ENCODE peak calls at places on chromosome 16, in five cellular contexts. A is IMR-90, L is ovary, K is HFF-Myc, I is heart right ventricle. Q is an unnamed sample.

GRCh38 chr16:75727221-75727620 is 931 bp upstream of the CPHXL start:
- DNase-seq in A (no peak), L (no peak), K (no peak), I (no peak), Q (no peak)

GRCh38 chr16:23394141-23394540 is 58.8 kb downstream of the COG7 start:
- DNase-seq in A (no peak), L (no peak), K (no peak), I (no peak), Q (no peak)

GRCh38 chr16:51407921-51408320 is 256.9 kb upstream of the SALL1 start:
- DNase-seq in A (no peak), L (no peak), K (no peak), I (no peak), Q (no peak)

GRCh38 chr16:81170824-81171223 is 67.7 kb upstream of the BCO1 start:
- DNase-seq in A (no peak), L (no peak), K (no peak), I (no peak), Q (no peak)

GRCh38 chr16:64092284-64092683 is 1029.6 kb downstream of the CDH11 start:
- DNase-seq in A (peak), L (no peak), K (peak), I (no peak), Q (peak)

GRCh38 chr16:25580071-25580470 is 111.7 kb upstream of the HS3ST4 start:
- DNase-seq in A (no peak), L (no peak), K (no peak), I (no peak), Q (no peak)

GRCh38 chr16:80085606-80086005 is 455.2 kb upstream of the DYNLRB2 start:
- DNase-seq in A (no peak), L (no peak), K (no peak), I (no peak), Q (no peak)

GRCh38 chr16:85663891-85664321 is 24.8 kb downstream of the GINS2 start:
- DNase-seq in A (peak), L (peak), K (no peak), I (no peak), Q (no peak)

GRCh38 chr16:28823291-28823718 is 506 bp downstream of the ATXN2L start:
- DNase-seq in A (no peak), L (no peak), K (no peak), I (no peak), Q (no peak)

GRCh38 chr16:78210305-78210704 is 110.9 kb downstream of the WWOX start:
- DNase-seq in A (peak), L (no peak), K (no peak), I (no peak), Q (peak)

GRCh38 chr16:1839554-1839953 is 12.5 kb downstream of the FAHD1 start:
- DNase-seq in A (peak), L (no peak), K (peak), I (no peak), Q (peak)

GRCh38 chr16:81280393-81280792 is 34.4 kb upstream of the GAN start:
- DNase-seq in A (no peak), L (no peak), K (no peak), I (no peak), Q (peak)

GRCh38 chr16:8626946-8627345 is 5.4 kb downstream of the METTL22 start:
- DNase-seq in A (no peak), L (no peak), K (no peak), I (no peak), Q (no peak)

GRCh38 chr16:11914210-11914758 is 1.5 kb downstream of the GSPT1 start:
- DNase-seq in A (no peak), L (no peak), K (no peak), I (no peak), Q (no peak)

GRCh38 chr16:11916524-11917285 is 949 bp upstream of the GSPT1 start:
- DNase-seq in A (peak), L (no peak), K (no peak), I (no peak), Q (peak)

GRCh38 chr16:11914759-11915643 is 755 bp downstream of the GSPT1 start:
- DNase-seq in A (peak), L (peak), K (no peak), I (peak), Q (peak)

GRCh38 chr16:11915644-11916523 is at the start of gene GSPT1:
- DNase-seq in A (peak), L (peak), K (peak), I (peak), Q (peak)

DNA sequence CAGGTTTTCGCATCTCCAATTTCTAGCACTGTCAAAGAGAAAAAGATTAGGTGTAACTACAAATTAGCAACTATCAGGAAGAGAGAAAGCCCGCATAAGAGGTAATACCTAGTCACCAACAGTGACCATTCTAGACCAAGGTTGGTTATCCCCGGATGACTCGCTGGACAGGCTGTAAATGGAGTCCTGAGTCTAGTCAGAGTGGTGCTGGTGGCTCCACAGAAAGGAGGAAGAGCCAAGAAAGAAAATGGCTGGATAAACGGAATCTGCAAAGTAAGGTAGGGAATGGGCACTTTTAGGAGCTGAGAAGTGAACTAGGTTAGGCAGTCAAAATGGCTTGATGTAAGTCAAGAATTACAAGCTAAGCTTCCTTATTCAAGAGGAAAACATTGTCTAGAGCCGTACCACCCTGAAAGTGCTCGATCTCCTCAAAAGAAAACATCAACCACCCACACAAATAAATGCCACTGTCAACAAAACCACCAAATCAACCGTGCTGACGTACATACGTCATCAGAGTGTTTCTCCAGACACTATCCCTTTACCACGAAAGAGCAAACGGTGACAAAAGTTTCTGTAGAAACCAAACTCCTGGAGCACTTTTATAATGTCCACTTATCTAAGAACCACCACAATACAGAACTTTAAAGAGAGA is 2.2 kb downstream of the GSPT1 start:
- DNase-seq in A (peak), L (no peak), K (no peak), I (no peak), Q (peak)
- H3K4me3 ChIP-seq in A (peak), L (no peak), K (peak), I (peak), Q (peak)

GRCh38 chr16:54075446-54075845 is 211.1 kb downstream of the IRX3 start:
- DNase-seq in A (no peak), L (no peak), K (no peak), I (no peak), Q (no peak)

GRCh38 chr16:54076006-54076504 is 210.5 kb downstream of the IRX3 start:
- DNase-seq in A (no peak), L (no peak), K (no peak), I (no peak), Q (no peak)

GRCh38 chr16:54077412-54077821 is 209.2 kb downstream of the IRX3 start:
- DNase-seq in A (peak), L (no peak), K (no peak), I (no peak), Q (peak)

DNA sequence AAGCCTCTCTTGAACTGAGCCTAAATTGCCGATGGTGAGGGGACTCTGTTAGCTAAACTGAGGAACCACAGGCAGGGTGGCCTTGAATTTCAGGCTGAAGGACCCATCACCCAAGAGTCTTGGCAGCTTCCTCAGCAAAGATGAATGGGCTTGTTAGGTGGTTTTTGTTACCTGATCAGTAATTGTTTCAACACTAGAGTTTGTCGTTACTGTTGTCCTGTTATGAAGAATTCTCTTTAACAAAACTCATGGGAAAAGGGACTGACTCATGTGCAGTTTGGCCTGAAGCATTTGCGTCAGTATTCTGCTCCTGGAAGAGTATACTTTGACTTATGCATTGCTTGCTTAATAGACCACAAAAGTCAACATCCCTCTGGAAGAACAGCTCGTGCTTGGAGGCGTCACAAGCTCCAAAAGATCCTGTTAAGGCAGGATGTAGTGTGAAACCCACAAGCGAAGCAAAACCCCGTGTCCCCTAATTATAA is 206.0 kb downstream of the IRX3 start:
- DNase-seq in A (peak), L (no peak), K (no peak), I (no peak), Q (peak)
- TF ChIP-seq CTCF in A (no peak), L (no peak), K (no peak), I (no peak), Q (no peak)

GRCh38 chr16:72092832-72093447 is 480 bp downstream of the TXNL4B start:
- DNase-seq in A (peak), L (no peak), K (peak), I (no peak), Q (peak)
- H3K4me3 ChIP-seq in A (peak), L (peak), K (peak), I (peak), Q (peak)

DNA sequence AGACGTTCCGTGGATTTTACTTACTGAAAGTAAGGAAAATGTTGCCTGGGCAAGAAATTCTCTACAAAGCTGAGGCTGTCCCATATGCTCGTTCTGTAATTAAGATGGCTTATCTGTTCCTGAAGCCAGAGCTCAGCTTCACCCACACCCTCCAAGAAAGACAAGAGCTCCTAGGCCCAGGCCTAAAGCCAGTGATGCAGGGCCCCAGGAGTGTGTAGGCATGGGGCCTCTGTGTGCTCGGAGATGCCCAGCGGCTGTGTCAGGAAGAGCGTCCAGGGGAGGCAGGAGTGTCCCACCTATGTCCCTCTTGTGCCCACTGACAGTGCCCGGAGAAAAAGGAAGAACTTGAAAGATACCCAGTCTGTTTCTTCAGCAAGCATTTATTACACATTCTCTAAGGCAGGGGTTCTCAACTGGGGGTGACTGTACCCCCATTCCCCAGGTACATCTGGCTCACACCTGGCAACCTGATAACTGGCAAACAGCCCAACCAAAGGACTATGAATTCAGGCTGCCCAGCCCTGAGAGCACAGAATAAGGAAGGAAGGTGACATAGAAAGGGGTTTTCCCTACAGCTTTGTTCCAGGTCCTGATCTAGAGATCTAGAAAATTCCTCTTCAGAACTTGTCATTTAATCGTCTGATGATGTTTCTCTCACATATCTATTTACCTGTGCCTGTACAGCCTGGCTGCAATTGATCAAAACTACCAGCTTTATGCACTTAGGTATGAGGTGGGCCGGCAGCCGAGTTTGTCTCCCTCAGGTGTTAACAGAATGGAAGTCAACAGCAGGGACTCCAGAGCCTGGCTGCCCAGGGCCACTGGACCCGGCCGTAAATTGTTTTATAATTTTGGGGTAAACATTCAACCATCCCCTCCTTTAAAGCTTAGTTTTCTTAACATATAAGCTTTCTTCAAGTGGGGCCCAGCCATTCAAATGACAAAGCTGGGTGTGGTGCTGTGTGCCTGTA is 12.0 kb downstream of the SNN start:
- DNase-seq in A (no peak), L (peak), K (no peak), I (no peak), Q (no peak)
- TF ChIP-seq CTCF in A (no peak), L (no peak), K (no peak), I (no peak), Q (no peak)

DNA sequence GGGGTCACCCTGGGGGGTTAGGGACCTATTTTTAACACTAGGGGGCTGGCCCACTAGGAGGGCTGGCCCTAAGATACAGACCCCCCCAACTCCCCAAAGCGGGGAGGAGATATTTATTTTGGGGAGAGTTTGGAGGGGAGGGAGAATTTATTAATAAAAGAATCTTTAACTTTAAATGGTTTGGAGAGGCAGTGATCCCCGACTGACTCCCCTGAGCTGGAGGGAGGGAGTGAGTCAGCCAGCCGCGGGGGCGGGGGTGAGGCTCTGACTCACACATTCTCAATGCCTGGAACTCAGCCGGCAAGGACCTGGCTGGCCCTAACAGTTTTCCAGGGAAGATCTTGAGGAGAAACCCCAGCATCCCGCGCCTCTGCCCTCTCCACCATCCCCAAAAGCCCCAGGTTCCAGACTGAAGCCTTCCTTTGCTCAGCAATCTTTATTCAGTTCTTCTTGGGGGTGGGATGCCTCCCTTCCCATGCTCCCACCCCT is 1.5 kb downstream of the HCFC1R1 start:
- DNase-seq in A (peak), L (peak), K (peak), I (peak), Q (peak)
- H3K4me3 ChIP-seq in A (peak), L (no peak), K (peak), I (peak), Q (peak)

GRCh38 chr16:13911306-13911705 is 8.6 kb upstream of the ERCC4 start:
- DNase-seq in A (no peak), L (no peak), K (no peak), I (no peak), Q (no peak)
- TF ChIP-seq CTCF in A (no peak), L (no peak), K (no peak), I (no peak), Q (no peak)

GRCh38 chr16:55655381-55655708 is 443 bp upstream of the SLC6A2 start:
- DNase-seq in A (no peak), L (no peak), K (no peak), I (no peak), Q (no peak)

GRCh38 chr16:55653106-55653505 is 2.7 kb upstream of the SLC6A2 start:
- DNase-seq in A (no peak), L (no peak), K (no peak), I (no peak), Q (no peak)

GRCh38 chr16:55657616-55658015 is 1.8 kb downstream of the SLC6A2 start:
- DNase-seq in A (no peak), L (no peak), K (no peak), I (no peak), Q (no peak)

GRCh38 chr16:55656695-55657092 is 906 bp downstream of the SLC6A2 start:
- DNase-seq in A (no peak), L (no peak), K (no peak), I (no peak), Q (no peak)

DNA sequence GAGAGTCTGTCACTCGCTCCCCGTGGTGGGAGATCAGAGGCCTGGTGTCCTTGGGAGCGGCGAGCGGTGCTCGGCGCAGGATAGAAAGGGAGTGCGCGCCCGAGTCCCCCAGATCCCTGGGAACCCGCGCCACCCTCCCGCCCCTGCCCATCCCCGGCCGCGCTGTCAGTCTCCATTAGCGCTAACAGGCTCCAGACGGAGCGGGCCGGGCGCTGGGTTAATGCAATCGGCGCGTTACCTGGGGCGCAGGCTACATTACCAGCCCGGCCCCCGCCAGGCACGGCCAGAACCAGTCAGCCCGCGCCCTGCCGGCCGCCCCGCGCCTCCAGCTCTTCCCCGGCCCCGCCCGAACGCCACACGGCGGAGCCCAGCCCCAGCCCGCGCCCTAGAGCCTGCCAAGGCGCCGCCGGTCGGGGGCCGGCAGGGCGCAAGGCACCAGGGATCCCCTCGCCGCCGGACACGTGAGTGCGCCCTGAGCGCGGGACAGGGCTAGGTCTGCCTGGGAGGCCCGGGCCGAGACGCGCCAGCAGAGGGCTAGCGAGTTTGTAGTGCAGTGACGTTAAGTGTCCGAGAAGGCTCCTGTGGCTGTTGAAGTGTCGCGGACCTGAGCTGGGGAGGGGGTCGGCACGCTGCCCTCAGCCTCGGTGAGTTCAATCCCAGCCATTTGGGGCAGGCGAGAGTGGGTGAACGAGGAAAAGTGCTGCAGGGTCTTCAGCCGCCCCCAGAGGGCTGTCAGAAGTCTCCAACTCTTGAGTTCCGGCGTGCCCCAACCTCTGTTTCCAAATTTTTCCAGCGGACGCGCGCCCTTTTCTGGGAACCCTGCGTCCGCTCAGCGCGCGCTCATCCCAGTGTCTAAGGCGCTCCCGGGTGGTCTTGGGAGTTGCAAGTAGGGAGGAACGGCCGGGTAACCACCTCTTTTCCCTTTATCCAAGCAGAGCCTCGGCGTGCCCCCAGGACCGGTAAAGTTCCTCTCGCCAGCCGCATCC is at the start of gene SLC6A2:
- DNase-seq in A (no peak), L (no peak), K (no peak), I (peak), Q (no peak)
- H3K4me3 ChIP-seq in A (no peak), L (no peak), K (no peak), I (peak), Q (no peak)

GRCh38 chr16:71626018-71626857 is at the start of gene MARVELD3:
- DNase-seq in A (no peak), L (peak), K (no peak), I (peak), Q (no peak)
- TF ChIP-seq CTCF in A (no peak), L (no peak), K (no peak), I (no peak), Q (no peak)

DNA sequence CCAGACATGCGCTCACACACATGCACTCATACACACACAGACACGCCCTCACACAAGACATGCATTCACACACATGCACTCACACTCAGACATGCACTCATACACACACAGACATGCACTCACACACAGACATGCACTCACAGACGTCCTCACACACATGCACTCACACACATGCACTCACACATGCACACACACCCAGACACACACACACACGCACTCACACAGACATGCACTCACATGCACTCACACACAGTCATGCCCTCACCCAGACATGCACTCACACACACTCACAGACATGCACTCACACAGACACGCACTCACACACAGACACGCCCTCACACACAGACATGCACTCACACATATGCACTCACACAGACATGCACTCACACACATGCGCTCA is 2.1 kb upstream of the ZNF469 start:
- DNase-seq in A (no peak), L (no peak), K (no peak), I (no peak), Q (no peak)
- H3K4me3 ChIP-seq in A (no peak), L (no peak), K (no peak), I (no peak), Q (no peak)

Q was measured in fibroblast of the aortic adventitia.